ENCODE peak calls at places on chromosomes 13 and 19, in four cellular contexts. E is HepG2, U is K562, O is WTC11. A is an unnamed sample.

GRCh38 chr19:18231775-18232174 is 5.5 kb upstream of the PDE4C start:
- DNase-seq in E (no peak), U (peak), O (no peak), A (no peak)

GRCh38 chr13:39835253-39835652 is 179.8 kb downstream of the COG6 start:
- DNase-seq in E (no peak), U (no peak), O (no peak), A (no peak)

GRCh38 chr19:5096536-5096935 is 127.6 kb downstream of the KDM4B start:
- DNase-seq in E (no peak), U (no peak), O (no peak), A (no peak)

GRCh38 chr19:920051-920857 is 3.1 kb downstream of the KISS1R start:
- DNase-seq in E (no peak), U (no peak), O (peak), A (no peak)

GRCh38 chr19:53818756-53819155 is 5.4 kb downstream of the NLRP12 start:
- DNase-seq in E (no peak), U (no peak), O (no peak), A (no peak)

GRCh38 chr13:28408235-28408848 is 86.6 kb downstream of the FLT1 start:
- DNase-seq in E (no peak), U (peak), O (no peak), A (no peak)

GRCh38 chr13:106299616-106300015 is 235.8 kb downstream of the EFNB2 start:
- DNase-seq in E (no peak), U (no peak), O (no peak), A (no peak)

GRCh38 chr19:30318261-30318660 is 53.9 kb upstream of the ZNF536 start:
- DNase-seq in E (no peak), U (no peak), O (no peak), A (no peak)

GRCh38 chr13:99331881-99332293 is 24.7 kb upstream of the GPR183 start:
- DNase-seq in E (no peak), U (no peak), O (no peak), A (no peak)

GRCh38 chr19:48646192-48646911 is 365 bp upstream of the CA11 start:
- DNase-seq in E (peak), U (peak), O (peak), A (peak)

GRCh38 chr13:99421758-99422555 is 79.3 kb upstream of the TM9SF2 start:
- DNase-seq in E (no peak), U (no peak), O (no peak), A (no peak)

GRCh38 chr13:20616059-20616797 is 49.3 kb downstream of the IFT88 start:
- DNase-seq in E (no peak), U (no peak), O (no peak), A (no peak)

GRCh38 chr19:49393871-49394270 is 5.8 kb downstream of the KASH5 start:
- DNase-seq in E (no peak), U (no peak), O (no peak), A (no peak)

GRCh38 chr13:52169839-52170238 is 10.4 kb upstream of the NEK3 start:
- DNase-seq in E (no peak), U (no peak), O (no peak), A (no peak)

GRCh38 chr13:36819811-36820140 is 754 bp downstream of the RFXAP start:
- DNase-seq in E (no peak), U (peak), O (peak), A (no peak)

GRCh38 chr19:4059931-4060620 is 6.6 kb downstream of the ZBTB7A start:
- DNase-seq in E (no peak), U (peak), O (no peak), A (no peak)

GRCh38 chr19:32889137-32889934 is 19.8 kb upstream of the SLC7A9 start:
- DNase-seq in E (no peak), U (no peak), O (no peak), A (no peak)

GRCh38 chr19:33788676-33789075 is 8.0 kb upstream of the KCTD15 start:
- DNase-seq in E (no peak), U (no peak), O (no peak), A (no peak)

GRCh38 chr13:75550159-75550567 is 572 bp downstream of the UCHL3 start:
- DNase-seq in E (peak), U (peak), O (no peak), A (peak)

GRCh38 chr19:4278926-4279529 is at the start of gene SHD:
- DNase-seq in E (no peak), U (peak), O (peak), A (no peak)

GRCh38 chr13:37775871-37776270 is 93.7 kb downstream of the TRPC4 start:
- DNase-seq in E (no peak), U (no peak), O (no peak), A (no peak)

GRCh38 chr19:57850553-57851017 is 926 bp downstream of the ZNF587 start:
- DNase-seq in E (peak), U (peak), O (peak), A (peak)

GRCh38 chr19:4559569-4559968 is at the start of gene SEMA6B:
- DNase-seq in E (no peak), U (no peak), O (no peak), A (no peak)

GRCh38 chr13:97256343-97256783 is 34.2 kb downstream of the MBNL2 start:
- DNase-seq in E (peak), U (peak), O (no peak), A (peak)

GRCh38 chr13:48539550-48539949 is 6.7 kb upstream of the RCBTB2 start:
- DNase-seq in E (no peak), U (no peak), O (no peak), A (no peak)

GRCh38 chr19:29714953-29715694 is at the start of gene C19orf12:
- DNase-seq in E (peak), U (peak), O (peak), A (peak)

GRCh38 chr13:102870677-102871415 is 25.0 kb downstream of the ERCC5 start:
- DNase-seq in E (peak), U (peak), O (peak), A (peak)

GRCh38 chr13:51451467-51452390 is 1.1 kb downstream of the INTS6 start:
- DNase-seq in E (peak), U (peak), O (peak), A (peak)

GRCh38 chr13:20547479-20547908 is 19.5 kb upstream of the IFT88 start:
- DNase-seq in E (peak), U (no peak), O (no peak), A (peak)

GRCh38 chr19:45446295-45446694 is 21.5 kb upstream of the FOSB start:
- DNase-seq in E (peak), U (no peak), O (no peak), A (peak)

GRCh38 chr13:70125693-70126092 is 17.4 kb upstream of the KLHL1 start:
- DNase-seq in E (no peak), U (no peak), O (peak), A (no peak)

GRCh38 chr13:29954082-29955043 is 103.9 kb upstream of the UBL3 start:
- DNase-seq in E (no peak), U (no peak), O (no peak), A (no peak)

GRCh38 chr13:72507394-72508199 is 219.8 kb downstream of the MZT1 start:
- DNase-seq in E (no peak), U (no peak), O (no peak), A (no peak)

DNA sequence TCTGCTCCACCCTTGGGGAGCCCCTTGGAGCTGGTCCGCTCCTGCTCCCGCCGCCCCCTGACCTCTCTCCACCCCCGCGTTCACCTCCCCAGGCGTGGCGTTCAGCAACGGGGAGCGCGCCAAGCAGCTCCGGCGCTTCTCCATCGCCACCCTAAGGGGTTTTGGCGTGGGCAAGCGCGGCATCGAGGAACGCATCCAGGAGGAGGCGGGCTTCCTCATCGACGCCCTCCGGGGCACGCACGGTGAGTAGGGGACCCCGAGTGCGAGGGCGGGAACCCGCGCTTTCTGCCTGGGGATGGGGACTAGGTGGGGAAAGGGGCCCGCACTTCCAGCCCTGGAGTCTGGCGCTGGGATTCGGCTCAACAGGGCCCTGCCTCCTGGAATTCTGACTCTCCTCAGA is 1.7 kb downstream of the CYP2A13 start:
- DNase-seq in E (no peak), U (no peak), O (peak), A (peak)
- TF ChIP-seq NR3C1 in E (no peak), U (no peak), O (no peak), A (no peak)

GRCh38 chr19:38488096-38488495 is 54.6 kb downstream of the RYR1 start:
- DNase-seq in E (no peak), U (no peak), O (no peak), A (no peak)

GRCh38 chr19:38483016-38483630 is 49.6 kb downstream of the RYR1 start:
- DNase-seq in E (no peak), U (no peak), O (no peak), A (no peak)

GRCh38 chr19:38484747-38485146 is 51.3 kb downstream of the RYR1 start:
- DNase-seq in E (no peak), U (no peak), O (no peak), A (no peak)

GRCh38 chr19:38486731-38487336 is 53.3 kb downstream of the RYR1 start:
- DNase-seq in E (no peak), U (no peak), O (no peak), A (no peak)

DNA sequence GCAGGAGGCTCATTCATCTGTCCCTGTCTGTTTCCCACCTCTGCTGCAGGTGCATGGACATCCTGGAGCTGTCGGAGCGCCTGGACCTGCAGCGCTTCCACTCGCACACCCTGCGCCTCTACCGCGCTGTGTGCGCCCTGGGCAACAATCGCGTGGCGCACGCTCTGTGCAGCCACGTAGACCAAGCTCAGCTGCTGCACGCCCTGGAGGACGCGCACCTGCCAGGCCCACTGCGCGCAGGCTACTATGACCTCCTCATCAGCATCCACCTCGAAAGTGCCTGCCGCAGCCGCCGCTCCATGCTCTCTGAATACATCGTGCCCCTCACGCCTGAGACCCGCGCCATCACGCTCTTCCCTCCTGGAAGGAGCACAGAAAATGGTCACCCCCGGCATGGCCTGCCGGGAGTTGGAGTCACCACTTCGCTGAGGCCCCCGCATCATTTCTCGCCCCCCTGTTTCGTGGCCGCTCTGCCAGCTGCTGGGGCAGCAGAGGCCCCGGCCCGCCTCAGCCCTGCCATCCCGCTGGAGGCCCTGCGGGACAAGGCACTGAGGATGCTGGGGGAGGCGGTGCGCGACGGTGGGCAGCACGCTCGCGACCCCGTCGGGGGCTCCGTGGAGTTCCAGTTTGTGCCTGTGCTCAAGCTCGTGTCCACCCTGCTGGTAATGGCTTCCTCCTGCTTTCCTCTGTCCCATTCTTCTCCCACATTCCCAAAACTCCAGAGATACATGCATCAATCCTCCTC is 52.2 kb downstream of the RYR1 start:
- DNase-seq in E (no peak), U (no peak), O (no peak), A (no peak)
- TF ChIP-seq NR3C1 in E (no peak), U (no peak), O (no peak), A (no peak)

GRCh38 chr19:28294395-28294794 is 918.6 kb downstream of the UQCRFS1 start:
- DNase-seq in E (no peak), U (no peak), O (no peak), A (no peak)
- TF ChIP-seq NR3C1 in E (no peak), U (no peak), O (no peak), A (no peak)

GRCh38 chr19:28316464-28316863 is 896.5 kb downstream of the UQCRFS1 start:
- DNase-seq in E (no peak), U (no peak), O (no peak), A (no peak)
- TF ChIP-seq NR3C1 in E (no peak), U (no peak), O (no peak), A (no peak)